ENCODE peak calls at places on chromosomes 13 and 19, in ten cellular contexts. One of them, this sample, is unnamed. For H3K9me3 and H3K4me1, the result is how much of the 10 kb centered on the place peaks cover.

GRCh38 chr19:29121684-29122083 is 91.3 kb downstream of the UQCRFS1 start:
- DNase-seq in A549: no peak
- DNase-seq in effector memory CD4-positive, alpha-beta T cell: no peak
- DNase-seq in thoracic aorta: no peak
- DNase-seq in fibroblast of lung: no peak
- DNase-seq in left ventricle myocardium inferior: no peak
- DNase-seq in heart right ventricle: no peak
- DNase-seq in hepatocyte: peak
- DNase-seq in iPS DF 6.9: peak
- DNase-seq in aorta: no peak
- DNase-seq in this sample: no peak

GRCh38 chr13:109494955-109495354 is 291.4 kb downstream of the IRS2 start:
- DNase-seq in A549: no peak
- DNase-seq in effector memory CD4-positive, alpha-beta T cell: no peak
- DNase-seq in thoracic aorta: no peak
- DNase-seq in fibroblast of lung: peak
- DNase-seq in left ventricle myocardium inferior: no peak
- DNase-seq in heart right ventricle: no peak
- DNase-seq in hepatocyte: no peak
- DNase-seq in iPS DF 6.9: no peak
- DNase-seq in aorta: no peak
- DNase-seq in this sample: peak

GRCh38 chr13:48892311-48892710 is 83.4 kb upstream of the FNDC3A start:
- DNase-seq in A549: peak
- DNase-seq in effector memory CD4-positive, alpha-beta T cell: no peak
- DNase-seq in thoracic aorta: no peak
- DNase-seq in fibroblast of lung: peak
- DNase-seq in left ventricle myocardium inferior: no peak
- DNase-seq in heart right ventricle: no peak
- DNase-seq in hepatocyte: peak
- DNase-seq in iPS DF 6.9: no peak
- DNase-seq in aorta: no peak
- DNase-seq in this sample: peak

GRCh38 chr19:41261474-41262190 is 2.5 kb upstream of the HNRNPUL1 start:
- DNase-seq in A549: no peak
- DNase-seq in effector memory CD4-positive, alpha-beta T cell: no peak
- DNase-seq in thoracic aorta: no peak
- DNase-seq in fibroblast of lung: peak
- DNase-seq in left ventricle myocardium inferior: no peak
- DNase-seq in heart right ventricle: peak
- DNase-seq in hepatocyte: peak
- DNase-seq in iPS DF 6.9: no peak
- DNase-seq in aorta: no peak
- DNase-seq in this sample: no peak

GRCh38 chr19:34757441-34757840 is 15.6 kb downstream of the ZNF599 start:
- DNase-seq in A549: no peak
- DNase-seq in effector memory CD4-positive, alpha-beta T cell: no peak
- DNase-seq in thoracic aorta: no peak
- DNase-seq in fibroblast of lung: no peak
- DNase-seq in left ventricle myocardium inferior: no peak
- DNase-seq in heart right ventricle: no peak
- DNase-seq in hepatocyte: no peak
- DNase-seq in iPS DF 6.9: no peak
- DNase-seq in aorta: no peak
- DNase-seq in this sample: no peak

GRCh38 chr13:113748862-113749451 is 10.1 kb upstream of the TMEM255B start:
- DNase-seq in A549: no peak
- DNase-seq in effector memory CD4-positive, alpha-beta T cell: no peak
- DNase-seq in thoracic aorta: no peak
- DNase-seq in fibroblast of lung: no peak
- DNase-seq in left ventricle myocardium inferior: no peak
- DNase-seq in heart right ventricle: no peak
- DNase-seq in hepatocyte: no peak
- DNase-seq in iPS DF 6.9: no peak
- DNase-seq in aorta: peak
- DNase-seq in this sample: no peak

GRCh38 chr19:55165952-55166529 is 372 bp downstream of the DNAAF3 start:
- DNase-seq in A549: peak
- DNase-seq in effector memory CD4-positive, alpha-beta T cell: no peak
- DNase-seq in thoracic aorta: no peak
- DNase-seq in fibroblast of lung: peak
- DNase-seq in left ventricle myocardium inferior: peak
- DNase-seq in heart right ventricle: peak
- DNase-seq in hepatocyte: peak
- DNase-seq in iPS DF 6.9: no peak
- DNase-seq in aorta: no peak
- DNase-seq in this sample: peak

GRCh38 chr13:48827709-48828108 is 148.0 kb upstream of the FNDC3A start:
- DNase-seq in A549: no peak
- DNase-seq in effector memory CD4-positive, alpha-beta T cell: no peak
- DNase-seq in thoracic aorta: no peak
- DNase-seq in fibroblast of lung: no peak
- DNase-seq in left ventricle myocardium inferior: no peak
- DNase-seq in heart right ventricle: no peak
- DNase-seq in hepatocyte: no peak
- DNase-seq in iPS DF 6.9: no peak
- DNase-seq in aorta: no peak
- DNase-seq in this sample: no peak

GRCh38 chr19:17686592-17687042 is 1.5 kb downstream of the UNC13A start:
- DNase-seq in A549: peak
- DNase-seq in effector memory CD4-positive, alpha-beta T cell: no peak
- DNase-seq in thoracic aorta: no peak
- DNase-seq in fibroblast of lung: peak
- DNase-seq in left ventricle myocardium inferior: peak
- DNase-seq in heart right ventricle: peak
- DNase-seq in hepatocyte: peak
- DNase-seq in iPS DF 6.9: no peak
- DNase-seq in aorta: peak
- DNase-seq in this sample: peak

GRCh38 chr19:45769821-45770191 is 754 bp upstream of the SIX5 start:
- DNase-seq in A549: peak
- DNase-seq in effector memory CD4-positive, alpha-beta T cell: peak
- DNase-seq in thoracic aorta: no peak
- DNase-seq in fibroblast of lung: no peak
- DNase-seq in left ventricle myocardium inferior: no peak
- DNase-seq in heart right ventricle: peak
- DNase-seq in hepatocyte: peak
- DNase-seq in iPS DF 6.9: no peak
- DNase-seq in aorta: no peak
- DNase-seq in this sample: no peak

GRCh38 chr13:23755040-23755439 is 134.2 kb downstream of the MIPEP start:
- DNase-seq in A549: no peak
- DNase-seq in effector memory CD4-positive, alpha-beta T cell: no peak
- DNase-seq in thoracic aorta: no peak
- DNase-seq in fibroblast of lung: no peak
- DNase-seq in left ventricle myocardium inferior: no peak
- DNase-seq in heart right ventricle: no peak
- DNase-seq in hepatocyte: no peak
- DNase-seq in iPS DF 6.9: no peak
- DNase-seq in aorta: no peak
- DNase-seq in this sample: no peak

GRCh38 chr13:99260216-99260615 is 2.0 kb upstream of the GPR18 start:
- DNase-seq in A549: no peak
- DNase-seq in effector memory CD4-positive, alpha-beta T cell: no peak
- DNase-seq in thoracic aorta: no peak
- DNase-seq in fibroblast of lung: peak
- DNase-seq in left ventricle myocardium inferior: no peak
- DNase-seq in heart right ventricle: no peak
- DNase-seq in hepatocyte: no peak
- DNase-seq in iPS DF 6.9: no peak
- DNase-seq in aorta: no peak
- DNase-seq in this sample: peak

GRCh38 chr13:61413572-61413971 is 2.1 kb downstream of the PCDH20 start:
- DNase-seq in A549: no peak
- DNase-seq in effector memory CD4-positive, alpha-beta T cell: no peak
- DNase-seq in thoracic aorta: no peak
- DNase-seq in fibroblast of lung: no peak
- DNase-seq in left ventricle myocardium inferior: no peak
- DNase-seq in heart right ventricle: no peak
- DNase-seq in hepatocyte: peak
- DNase-seq in iPS DF 6.9: no peak
- DNase-seq in aorta: no peak
- DNase-seq in this sample: no peak

GRCh38 chr13:84497613-84498012 is 615.3 kb upstream of the SLITRK1 start:
- DNase-seq in A549: no peak
- DNase-seq in effector memory CD4-positive, alpha-beta T cell: no peak
- DNase-seq in thoracic aorta: no peak
- DNase-seq in fibroblast of lung: no peak
- DNase-seq in left ventricle myocardium inferior: no peak
- DNase-seq in heart right ventricle: no peak
- DNase-seq in hepatocyte: no peak
- DNase-seq in iPS DF 6.9: no peak
- DNase-seq in aorta: no peak
- DNase-seq in this sample: no peak

GRCh38 chr19:15101479-15102082 is 5.6 kb upstream of the SYDE1 start:
- DNase-seq in A549: no peak
- DNase-seq in effector memory CD4-positive, alpha-beta T cell: peak
- DNase-seq in thoracic aorta: no peak
- DNase-seq in fibroblast of lung: peak
- DNase-seq in left ventricle myocardium inferior: no peak
- DNase-seq in heart right ventricle: no peak
- DNase-seq in hepatocyte: peak
- DNase-seq in iPS DF 6.9: peak
- DNase-seq in aorta: peak
- DNase-seq in this sample: no peak
- H3K9me3 ChIP-seq in A549: under half
- H3K9me3 ChIP-seq in effector memory CD4-positive, alpha-beta T cell: under half
- H3K9me3 ChIP-seq in thoracic aorta: under half
- H3K9me3 ChIP-seq in fibroblast of lung: under half
- H3K9me3 ChIP-seq in left ventricle myocardium inferior: under half
- H3K9me3 ChIP-seq in heart right ventricle: under half
- H3K9me3 ChIP-seq in hepatocyte: under half
- H3K9me3 ChIP-seq in iPS DF 6.9: under half
- H3K9me3 ChIP-seq in aorta: under half
- H3K9me3 ChIP-seq in this sample: under half

GRCh38 chr13:112651750-112652511 is 37.9 kb upstream of the ATP11A start:
- DNase-seq in A549: no peak
- DNase-seq in effector memory CD4-positive, alpha-beta T cell: no peak
- DNase-seq in thoracic aorta: no peak
- DNase-seq in fibroblast of lung: no peak
- DNase-seq in left ventricle myocardium inferior: no peak
- DNase-seq in heart right ventricle: no peak
- DNase-seq in hepatocyte: no peak
- DNase-seq in iPS DF 6.9: no peak
- DNase-seq in aorta: no peak
- DNase-seq in this sample: no peak
- H3K4me1 ChIP-seq in A549: under half
- H3K4me1 ChIP-seq in effector memory CD4-positive, alpha-beta T cell: under half
- H3K4me1 ChIP-seq in thoracic aorta: under half
- H3K4me1 ChIP-seq in fibroblast of lung: under half
- H3K4me1 ChIP-seq in left ventricle myocardium inferior: under half
- H3K4me1 ChIP-seq in heart right ventricle: under half
- H3K4me1 ChIP-seq in hepatocyte: under half
- H3K4me1 ChIP-seq in iPS DF 6.9: under half
- H3K4me1 ChIP-seq in aorta: under half
- H3K4me1 ChIP-seq in this sample: under half

GRCh38 chr13:27177852-27178251 is 6.2 kb upstream of the USP12 start:
- DNase-seq in A549: no peak
- DNase-seq in effector memory CD4-positive, alpha-beta T cell: no peak
- DNase-seq in thoracic aorta: no peak
- DNase-seq in fibroblast of lung: no peak
- DNase-seq in left ventricle myocardium inferior: no peak
- DNase-seq in heart right ventricle: no peak
- DNase-seq in hepatocyte: no peak
- DNase-seq in iPS DF 6.9: no peak
- DNase-seq in aorta: no peak
- DNase-seq in this sample: no peak

GRCh38 chr13:27172495-27172842 is 858 bp upstream of the USP12 start:
- DNase-seq in A549: no peak
- DNase-seq in effector memory CD4-positive, alpha-beta T cell: no peak
- DNase-seq in thoracic aorta: no peak
- DNase-seq in fibroblast of lung: peak
- DNase-seq in left ventricle myocardium inferior: no peak
- DNase-seq in heart right ventricle: peak
- DNase-seq in hepatocyte: no peak
- DNase-seq in iPS DF 6.9: no peak
- DNase-seq in aorta: no peak
- DNase-seq in this sample: no peak

GRCh38 chr13:27176772-27177171 is 5.2 kb upstream of the USP12 start:
- DNase-seq in A549: no peak
- DNase-seq in effector memory CD4-positive, alpha-beta T cell: no peak
- DNase-seq in thoracic aorta: no peak
- DNase-seq in fibroblast of lung: no peak
- DNase-seq in left ventricle myocardium inferior: no peak
- DNase-seq in heart right ventricle: no peak
- DNase-seq in hepatocyte: no peak
- DNase-seq in iPS DF 6.9: no peak
- DNase-seq in aorta: no peak
- DNase-seq in this sample: no peak

GRCh38 chr13:27171830-27172494 is 351 bp upstream of the USP12 start:
- DNase-seq in A549: peak
- DNase-seq in effector memory CD4-positive, alpha-beta T cell: peak
- DNase-seq in thoracic aorta: peak
- DNase-seq in fibroblast of lung: peak
- DNase-seq in left ventricle myocardium inferior: peak
- DNase-seq in heart right ventricle: peak
- DNase-seq in hepatocyte: peak
- DNase-seq in iPS DF 6.9: peak
- DNase-seq in aorta: peak
- DNase-seq in this sample: peak

DNA sequence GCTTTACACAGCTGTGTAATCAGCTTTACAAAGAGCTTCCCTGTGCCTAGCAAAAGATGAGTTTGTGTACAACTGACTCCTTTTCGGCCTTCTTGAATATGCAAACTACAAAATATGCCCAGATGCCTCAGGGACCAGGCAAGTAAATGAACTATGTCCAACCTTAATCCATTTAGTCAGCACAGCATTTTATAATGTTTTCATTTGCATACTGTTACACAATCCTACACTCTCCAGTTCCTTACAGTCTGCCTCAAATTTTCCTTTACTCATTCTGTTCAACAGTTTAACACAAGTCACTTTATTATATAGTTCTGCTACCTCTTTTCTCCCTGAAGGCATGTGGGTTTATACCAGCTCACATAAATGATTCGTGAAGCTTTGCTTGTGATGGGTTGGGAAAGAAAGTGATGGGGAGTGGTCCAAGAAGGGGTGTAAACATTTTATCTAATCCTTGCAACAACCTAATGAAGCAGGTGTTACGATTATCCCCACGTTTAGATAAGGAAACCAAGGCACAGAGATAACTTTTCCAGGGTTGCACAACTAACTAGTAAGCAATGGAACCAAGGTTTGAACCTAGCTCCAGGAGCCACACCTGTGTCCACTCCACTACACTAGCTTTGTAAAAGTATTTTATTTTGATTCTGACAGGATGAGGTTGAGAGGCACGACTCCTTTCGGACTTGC is 3.3 kb upstream of the USP12 start:
- DNase-seq in A549: no peak
- DNase-seq in effector memory CD4-positive, alpha-beta T cell: no peak
- DNase-seq in thoracic aorta: no peak
- DNase-seq in fibroblast of lung: no peak
- DNase-seq in left ventricle myocardium inferior: no peak
- DNase-seq in heart right ventricle: no peak
- DNase-seq in hepatocyte: no peak
- DNase-seq in iPS DF 6.9: no peak
- DNase-seq in aorta: no peak
- DNase-seq in this sample: no peak
- H3K4me3 ChIP-seq in A549: no peak
- H3K4me3 ChIP-seq in effector memory CD4-positive, alpha-beta T cell: no peak
- H3K4me3 ChIP-seq in thoracic aorta: no peak
- H3K4me3 ChIP-seq in fibroblast of lung: no peak
- H3K4me3 ChIP-seq in left ventricle myocardium inferior: no peak
- H3K4me3 ChIP-seq in heart right ventricle: no peak
- H3K4me3 ChIP-seq in hepatocyte: no peak
- H3K4me3 ChIP-seq in iPS DF 6.9: no peak
- H3K4me3 ChIP-seq in aorta: no peak
- H3K4me3 ChIP-seq in this sample: no peak

GRCh38 chr19:52148256-52148655 is 8.5 kb upstream of the ZNF616 start:
- DNase-seq in A549: no peak
- DNase-seq in effector memory CD4-positive, alpha-beta T cell: no peak
- DNase-seq in thoracic aorta: no peak
- DNase-seq in fibroblast of lung: no peak
- DNase-seq in left ventricle myocardium inferior: no peak
- DNase-seq in heart right ventricle: peak
- DNase-seq in hepatocyte: no peak
- DNase-seq in iPS DF 6.9: no peak
- DNase-seq in aorta: no peak
- DNase-seq in this sample: no peak
- H3K9me3 ChIP-seq in A549: half or more
- H3K9me3 ChIP-seq in effector memory CD4-positive, alpha-beta T cell: under half
- H3K9me3 ChIP-seq in thoracic aorta: under half
- H3K9me3 ChIP-seq in fibroblast of lung: under half
- H3K9me3 ChIP-seq in left ventricle myocardium inferior: under half
- H3K9me3 ChIP-seq in heart right ventricle: under half
- H3K9me3 ChIP-seq in hepatocyte: under half
- H3K9me3 ChIP-seq in iPS DF 6.9: under half
- H3K9me3 ChIP-seq in aorta: under half
- H3K9me3 ChIP-seq in this sample: under half